ENCODE peak calls at places on chromosomes 16 and 17, in ten cellular contexts. V is stomach, Q is ovary, M is uterus, L is A673, E is tibial nerve, N is mammary epithelial cell, F is cardiac muscle cell, W is right atrium auricular region, S is fibroblast of lung. P is an unnamed sample. For H3K36me3, the result is how much of the 10 kb centered on the place peaks cover.

GRCh38 chr17:32910769-32911168 is 17.2 kb upstream of the TMEM98 start:
- DNase-seq in V (no peak), Q (no peak), M (no peak), L (no peak), E (no peak), N (no peak), F (no peak), W (no peak), S (no peak), P (peak)

GRCh38 chr16:46908540-46909372 is 24.6 kb downstream of the GPT2 start:
- DNase-seq in V (peak), Q (peak), M (peak), L (peak), E (no peak), N (peak), F (peak), W (no peak), S (peak), P (peak)

GRCh38 chr17:20922128-20922670 is 120.6 kb downstream of the USP22 start:
- DNase-seq in V (no peak), Q (no peak), M (peak), L (no peak), E (no peak), N (peak), F (no peak), W (no peak), S (peak), P (no peak)

GRCh38 chr17:82661717-82662683 is 13.8 kb upstream of the WDR45B start:
- DNase-seq in V (no peak), Q (peak), M (no peak), L (no peak), E (no peak), N (no peak), F (no peak), W (no peak), S (no peak), P (no peak)

GRCh38 chr16:30381351-30382041 is 865 bp downstream of the SEPTIN1 start:
- DNase-seq in V (no peak), Q (no peak), M (no peak), L (no peak), E (no peak), N (no peak), F (no peak), W (no peak), S (no peak), P (no peak)

GRCh38 chr16:19559242-19559910 is 3.9 kb downstream of the VPS35L start:
- DNase-seq in V (no peak), Q (no peak), M (no peak), L (peak), E (no peak), N (peak), F (peak), W (no peak), S (peak), P (peak)

GRCh38 chr17:68955181-68955841 is at the start of gene ABCA8:
- DNase-seq in V (no peak), Q (no peak), M (peak), L (peak), E (peak), N (no peak), F (peak), W (peak), S (peak), P (no peak)

GRCh38 chr16:12184419-12184831 is 207.9 kb downstream of the SNX29 start:
- DNase-seq in V (no peak), Q (no peak), M (no peak), L (no peak), E (no peak), N (peak), F (no peak), W (no peak), S (no peak), P (no peak)

GRCh38 chr17:19013226-19013625 is 8.7 kb upstream of the FAM83G start:
- DNase-seq in V (no peak), Q (no peak), M (no peak), L (no peak), E (no peak), N (no peak), F (no peak), W (no peak), S (no peak), P (no peak)

GRCh38 chr16:80656731-80657150 is 115.9 kb downstream of the DYNLRB2 start:
- DNase-seq in V (no peak), Q (no peak), M (no peak), L (no peak), E (no peak), N (no peak), F (no peak), W (no peak), S (no peak), P (no peak)

GRCh38 chr16:2467301-2468141 is 3.6 kb upstream of the NTN3 start:
- DNase-seq in V (peak), Q (peak), M (peak), L (peak), E (peak), N (peak), F (peak), W (peak), S (peak), P (peak)

GRCh38 chr17:16989230-16989952 is 17.5 kb upstream of the TNFRSF13B start:
- DNase-seq in V (no peak), Q (no peak), M (no peak), L (no peak), E (no peak), N (no peak), F (no peak), W (no peak), S (no peak), P (peak)

GRCh38 chr17:74002241-74002640 is 201.2 kb upstream of the RPL38 start:
- DNase-seq in V (no peak), Q (no peak), M (no peak), L (no peak), E (no peak), N (no peak), F (no peak), W (no peak), S (no peak), P (no peak)

GRCh38 chr16:80176114-80176513 is 364.7 kb upstream of the DYNLRB2 start:
- DNase-seq in V (no peak), Q (no peak), M (no peak), L (no peak), E (no peak), N (no peak), F (no peak), W (no peak), S (no peak), P (no peak)

GRCh38 chr17:17783825-17784598 is 52.8 kb downstream of the SREBF1 start:
- DNase-seq in V (peak), Q (peak), M (peak), L (peak), E (no peak), N (no peak), F (peak), W (no peak), S (peak), P (peak)

GRCh38 chr17:55344514-55344997 is 77.1 kb downstream of the MMD start:
- DNase-seq in V (no peak), Q (no peak), M (no peak), L (no peak), E (no peak), N (no peak), F (no peak), W (no peak), S (no peak), P (no peak)

GRCh38 chr17:55343114-55343513 is 78.4 kb downstream of the HLF start:
- DNase-seq in V (no peak), Q (no peak), M (no peak), L (no peak), E (no peak), N (no peak), F (no peak), W (no peak), S (no peak), P (no peak)

GRCh38 chr17:55343900-55344513 is 77.6 kb downstream of the MMD start:
- DNase-seq in V (no peak), Q (no peak), M (no peak), L (no peak), E (no peak), N (no peak), F (no peak), W (no peak), S (no peak), P (no peak)

GRCh38 chr17:55346658-55347057 is 75.0 kb downstream of the MMD start:
- DNase-seq in V (no peak), Q (no peak), M (no peak), L (no peak), E (no peak), N (no peak), F (no peak), W (no peak), S (no peak), P (no peak)

GRCh38 chr17:55345132-55345531 is 76.5 kb downstream of the MMD start:
- DNase-seq in V (no peak), Q (no peak), M (no peak), L (no peak), E (no peak), N (no peak), F (no peak), W (no peak), S (no peak), P (no peak)
- TF ChIP-seq CTCF in V (no peak), Q (no peak), M (no peak), L (no peak), E (no peak), N (no peak), F (no peak), W (no peak), S (no peak), P (no peak)

DNA sequence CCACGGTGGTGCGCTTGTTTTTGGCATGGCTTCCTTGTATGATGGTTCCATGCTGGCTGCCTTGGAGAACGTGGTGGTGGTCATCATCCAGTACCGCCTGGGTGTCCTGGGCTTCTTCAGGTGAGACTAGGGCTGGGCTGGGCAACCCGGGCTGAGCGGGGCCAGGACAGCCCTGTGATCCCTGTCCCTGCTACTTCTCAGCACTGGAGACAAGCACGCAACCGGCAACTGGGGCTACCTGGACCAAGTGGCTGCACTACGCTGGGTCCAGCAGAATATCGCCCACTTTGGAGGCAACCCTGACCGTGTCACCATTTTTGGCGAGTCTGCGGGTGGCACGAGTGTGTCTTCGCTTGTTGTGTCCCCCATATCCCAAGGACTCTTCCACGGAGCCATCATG is 4.9 kb downstream of the CES2 start:
- DNase-seq in V (no peak), Q (no peak), M (no peak), L (no peak), E (no peak), N (no peak), F (no peak), W (no peak), S (no peak), P (no peak)
- H3K36me3 ChIP-seq in V (half or more), Q (under half), M (under half), L (under half), E (half or more), N (under half), F (under half), W (half or more), S (under half), P (under half)

GRCh38 chr17:77331161-77331864 is 190.5 kb downstream of the SEC14L1 start:
- DNase-seq in V (peak), Q (peak), M (peak), L (peak), E (peak), N (peak), F (peak), W (peak), S (peak), P (peak)

GRCh38 chr17:77332981-77333685 is 192.4 kb downstream of the SEC14L1 start:
- DNase-seq in V (peak), Q (no peak), M (no peak), L (peak), E (peak), N (peak), F (no peak), W (peak), S (peak), P (peak)

GRCh38 chr17:77329741-77330531 is 189.2 kb downstream of the SEC14L1 start:
- DNase-seq in V (peak), Q (no peak), M (no peak), L (no peak), E (peak), N (no peak), F (no peak), W (peak), S (no peak), P (peak)

GRCh38 chr17:77330602-77331081 is 189.9 kb downstream of the SEC14L1 start:
- DNase-seq in V (peak), Q (no peak), M (no peak), L (no peak), E (peak), N (no peak), F (no peak), W (peak), S (no peak), P (peak)

GRCh38 chr17:77332034-77332971 is 191.5 kb downstream of the SEC14L1 start:
- DNase-seq in V (peak), Q (no peak), M (no peak), L (no peak), E (peak), N (no peak), F (no peak), W (peak), S (no peak), P (peak)
- H3K27ac ChIP-seq in V (peak), Q (no peak), M (peak), L (no peak), E (peak), N (peak), F (no peak), W (peak), S (peak), P (no peak)

DNA sequence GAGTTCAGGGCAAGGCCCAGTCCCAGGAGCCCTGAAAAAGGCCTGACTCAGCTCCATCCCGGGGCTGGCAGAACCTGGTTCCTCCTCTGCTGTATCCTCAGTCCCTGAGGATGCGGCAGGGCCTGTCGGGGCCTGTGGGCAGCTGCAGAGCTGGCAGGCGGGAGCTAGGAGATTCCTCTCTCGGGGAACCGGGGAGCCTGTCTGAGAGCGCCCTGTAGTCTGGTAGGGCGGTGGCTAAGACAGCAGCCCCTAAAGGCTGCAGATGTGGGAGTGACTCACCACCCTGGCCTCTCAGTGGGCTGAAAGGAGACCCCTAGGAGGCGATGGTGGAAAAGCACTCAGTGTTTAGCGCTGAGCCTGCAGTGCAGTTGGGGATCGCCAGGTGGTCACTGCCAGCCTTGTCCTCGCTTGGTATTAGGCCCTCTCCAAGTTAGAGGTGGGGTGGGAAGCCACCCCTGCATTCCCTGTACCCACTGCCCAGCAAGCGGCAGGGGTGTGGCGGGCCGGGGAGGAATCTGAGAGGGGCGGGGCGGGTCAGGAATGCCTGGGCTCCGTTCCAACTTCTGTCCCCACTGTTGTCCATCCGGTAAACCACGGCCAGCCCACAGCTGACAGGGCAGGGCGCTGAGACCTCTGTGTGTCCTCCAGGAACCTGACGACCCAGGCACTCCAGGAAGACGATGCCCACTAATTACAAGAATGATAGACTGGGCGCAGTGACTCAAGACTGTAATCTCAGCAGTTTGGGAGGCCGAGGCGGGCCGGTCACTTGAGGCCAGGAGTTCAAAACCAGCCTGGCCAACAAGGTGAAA is 29.5 kb upstream of the CDH1 start:
- DNase-seq in V (peak), Q (no peak), M (no peak), L (no peak), E (no peak), N (peak), F (peak), W (no peak), S (peak), P (peak)
- TF ChIP-seq CTCF in V (no peak), Q (no peak), M (no peak), L (no peak), E (no peak), N (peak), F (peak), W (no peak), S (no peak), P (no peak)

DNA sequence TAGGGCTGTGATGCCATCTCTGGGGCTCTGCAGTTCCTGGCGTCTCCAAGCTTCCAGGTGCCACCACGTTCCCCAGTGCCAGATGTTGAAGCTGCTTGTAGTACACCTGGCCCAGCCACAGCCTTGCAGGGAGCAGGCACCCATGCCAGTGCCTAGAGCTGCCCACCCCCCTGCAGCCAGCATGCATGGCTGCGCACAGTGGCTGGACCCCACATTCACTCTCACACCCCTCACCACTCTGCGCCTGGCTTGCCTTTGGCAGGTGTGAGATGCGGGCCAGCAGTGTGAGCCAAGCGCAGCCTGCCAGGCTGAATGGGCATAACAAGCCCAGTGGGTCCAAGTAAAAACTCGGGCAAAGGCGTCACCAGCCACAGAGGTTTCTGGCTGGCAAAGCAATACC is 75.4 kb upstream of the CHMP6 start:
- DNase-seq in V (no peak), Q (no peak), M (no peak), L (no peak), E (no peak), N (no peak), F (no peak), W (no peak), S (no peak), P (no peak)
- H3K36me3 ChIP-seq in V (half or more), Q (under half), M (under half), L (under half), E (half or more), N (under half), F (under half), W (under half), S (under half), P (under half)

GRCh38 chr16:1048442-1049112 is 24.0 kb upstream of the SSTR5 start:
- DNase-seq in V (peak), Q (no peak), M (no peak), L (peak), E (peak), N (no peak), F (peak), W (no peak), S (peak), P (peak)
- H3K27ac ChIP-seq in V (no peak), Q (no peak), M (no peak), L (peak), E (no peak), N (no peak), F (no peak), W (no peak), S (no peak), P (no peak)

GRCh38 chr17:50501054-50501453 is 7.2 kb upstream of the MYCBPAP start:
- DNase-seq in V (peak), Q (no peak), M (no peak), L (peak), E (no peak), N (no peak), F (peak), W (no peak), S (peak), P (peak)
- TF ChIP-seq CTCF in V (no peak), Q (no peak), M (peak), L (peak), E (peak), N (peak), F (peak), W (no peak), S (peak), P (no peak)

GRCh38 chr17:3817851-3818605 is 17.0 kb upstream of the ITGAE start:
- DNase-seq in V (no peak), Q (no peak), M (no peak), L (no peak), E (no peak), N (no peak), F (no peak), W (no peak), S (no peak), P (no peak)

GRCh38 chr17:3813171-3813570 is 12.2 kb upstream of the ITGAE start:
- DNase-seq in V (no peak), Q (no peak), M (no peak), L (no peak), E (no peak), N (no peak), F (no peak), W (no peak), S (no peak), P (no peak)

GRCh38 chr17:3814361-3814760 is 13.4 kb upstream of the ITGAE start:
- DNase-seq in V (no peak), Q (no peak), M (no peak), L (no peak), E (no peak), N (no peak), F (no peak), W (no peak), S (no peak), P (no peak)

GRCh38 chr17:3815122-3815521 is 14.1 kb upstream of the ITGAE start:
- DNase-seq in V (no peak), Q (no peak), M (no peak), L (no peak), E (no peak), N (no peak), F (no peak), W (no peak), S (no peak), P (no peak)

DNA sequence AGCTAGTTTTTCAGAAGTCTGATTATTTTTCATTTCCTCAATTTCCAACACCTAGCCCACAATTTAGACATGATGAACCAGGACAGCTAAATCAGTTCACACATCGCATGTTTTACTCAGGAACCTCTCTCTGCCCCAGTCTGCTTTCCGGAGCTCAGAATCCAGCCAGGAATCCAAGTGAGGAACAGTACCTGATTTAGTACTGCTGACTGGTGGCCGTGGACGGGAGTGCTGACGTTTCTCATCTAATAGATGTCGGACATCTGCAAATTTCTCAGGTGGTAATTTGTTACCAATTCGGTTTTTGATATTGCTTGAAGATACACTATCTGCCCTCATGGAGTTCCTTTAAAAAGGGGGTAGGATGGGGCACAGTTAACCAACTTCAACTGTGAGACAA is 14.9 kb upstream of the ITGAE start:
- DNase-seq in V (no peak), Q (no peak), M (no peak), L (no peak), E (no peak), N (no peak), F (no peak), W (no peak), S (no peak), P (no peak)
- H3K36me3 ChIP-seq in V (half or more), Q (under half), M (under half), L (half or more), E (half or more), N (under half), F (half or more), W (half or more), S (under half), P (under half)